ENCODE peak calls at places on chromosomes 13 and 19, in six cellular contexts. One of them, this sample, is unnamed.

GRCh38 chr19:38496116-38496515 is 62.6 kb downstream of the RYR1 start:
- DNase-seq in naive thymus-derived CD8-positive, alpha-beta T cell: no peak
- DNase-seq in GM12892: no peak
- DNase-seq in activated CD8-positive, alpha-beta T cell treated with anti-CD3 and anti-CD28 coated beads for 36 hours: no peak
- DNase-seq in HT1080: no peak
- DNase-seq in myocyte: no peak
- DNase-seq in this sample: no peak

GRCh38 chr13:34070544-34071303 is 252.8 kb downstream of the RFC3 start:
- DNase-seq in HT1080: no peak
- DNase-seq in naive thymus-derived CD8-positive, alpha-beta T cell: no peak
- DNase-seq in myocyte: peak
- DNase-seq in GM12892: no peak
- DNase-seq in activated CD8-positive, alpha-beta T cell treated with anti-CD3 and anti-CD28 coated beads for 36 hours: no peak
- DNase-seq in this sample: no peak

GRCh38 chr13:114068723-114069322 is 63.6 kb downstream of the RASA3 start:
- DNase-seq in HT1080: no peak
- DNase-seq in GM12892: no peak
- DNase-seq in naive thymus-derived CD8-positive, alpha-beta T cell: no peak
- DNase-seq in myocyte: peak
- DNase-seq in activated CD8-positive, alpha-beta T cell treated with anti-CD3 and anti-CD28 coated beads for 36 hours: no peak
- DNase-seq in this sample: no peak

GRCh38 chr13:99993660-99994455 is 12.3 kb downstream of the ZIC2 start:
- DNase-seq in HT1080: no peak
- DNase-seq in GM12892: no peak
- DNase-seq in myocyte: no peak
- DNase-seq in activated CD8-positive, alpha-beta T cell treated with anti-CD3 and anti-CD28 coated beads for 36 hours: no peak
- DNase-seq in naive thymus-derived CD8-positive, alpha-beta T cell: no peak
- DNase-seq in this sample: no peak

GRCh38 chr19:46488551-46488950 is 7.1 kb downstream of the PNMA8B start:
- DNase-seq in HT1080: no peak
- DNase-seq in naive thymus-derived CD8-positive, alpha-beta T cell: no peak
- DNase-seq in GM12892: no peak
- DNase-seq in myocyte: no peak
- DNase-seq in activated CD8-positive, alpha-beta T cell treated with anti-CD3 and anti-CD28 coated beads for 36 hours: no peak
- DNase-seq in this sample: no peak

GRCh38 chr19:31356587-31357314 is 7.5 kb upstream of the TSHZ3 start:
- DNase-seq in naive thymus-derived CD8-positive, alpha-beta T cell: peak
- DNase-seq in myocyte: no peak
- DNase-seq in HT1080: no peak
- DNase-seq in GM12892: no peak
- DNase-seq in activated CD8-positive, alpha-beta T cell treated with anti-CD3 and anti-CD28 coated beads for 36 hours: peak
- DNase-seq in this sample: no peak

GRCh38 chr13:43368003-43368402 is 344.6 kb downstream of the DNAJC15 start:
- DNase-seq in myocyte: peak
- DNase-seq in activated CD8-positive, alpha-beta T cell treated with anti-CD3 and anti-CD28 coated beads for 36 hours: no peak
- DNase-seq in GM12892: no peak
- DNase-seq in naive thymus-derived CD8-positive, alpha-beta T cell: no peak
- DNase-seq in HT1080: no peak
- DNase-seq in this sample: no peak

GRCh38 chr13:40318366-40318765 is 348.1 kb downstream of the FOXO1 start:
- DNase-seq in HT1080: no peak
- DNase-seq in GM12892: no peak
- DNase-seq in naive thymus-derived CD8-positive, alpha-beta T cell: no peak
- DNase-seq in myocyte: peak
- DNase-seq in activated CD8-positive, alpha-beta T cell treated with anti-CD3 and anti-CD28 coated beads for 36 hours: no peak
- DNase-seq in this sample: no peak

GRCh38 chr13:112058941-112059340 is 8.0 kb upstream of the SOX1 start:
- DNase-seq in activated CD8-positive, alpha-beta T cell treated with anti-CD3 and anti-CD28 coated beads for 36 hours: no peak
- DNase-seq in naive thymus-derived CD8-positive, alpha-beta T cell: no peak
- DNase-seq in GM12892: no peak
- DNase-seq in HT1080: no peak
- DNase-seq in myocyte: no peak
- DNase-seq in this sample: no peak

GRCh38 chr13:113458218-113459065 is 5.2 kb upstream of the ADPRHL1 start:
- DNase-seq in myocyte: no peak
- DNase-seq in naive thymus-derived CD8-positive, alpha-beta T cell: no peak
- DNase-seq in activated CD8-positive, alpha-beta T cell treated with anti-CD3 and anti-CD28 coated beads for 36 hours: peak
- DNase-seq in GM12892: no peak
- DNase-seq in HT1080: peak
- DNase-seq in this sample: no peak

GRCh38 chr13:46896346-46897138 is at the start of gene HTR2A:
- DNase-seq in HT1080: peak
- DNase-seq in GM12892: no peak
- DNase-seq in myocyte: peak
- DNase-seq in activated CD8-positive, alpha-beta T cell treated with anti-CD3 and anti-CD28 coated beads for 36 hours: peak
- DNase-seq in naive thymus-derived CD8-positive, alpha-beta T cell: no peak
- DNase-seq in this sample: no peak

GRCh38 chr13:37615271-37615670 is 16.7 kb upstream of the POSTN start:
- DNase-seq in HT1080: no peak
- DNase-seq in myocyte: no peak
- DNase-seq in GM12892: no peak
- DNase-seq in naive thymus-derived CD8-positive, alpha-beta T cell: no peak
- DNase-seq in activated CD8-positive, alpha-beta T cell treated with anti-CD3 and anti-CD28 coated beads for 36 hours: no peak
- DNase-seq in this sample: no peak

GRCh38 chr13:44191504-44192171 is 182.0 kb upstream of the SERP2 start:
- DNase-seq in GM12892: no peak
- DNase-seq in HT1080: peak
- DNase-seq in activated CD8-positive, alpha-beta T cell treated with anti-CD3 and anti-CD28 coated beads for 36 hours: peak
- DNase-seq in naive thymus-derived CD8-positive, alpha-beta T cell: peak
- DNase-seq in myocyte: peak
- DNase-seq in this sample: no peak